ENCODE peak calls at places on chromosomes 12 and 14, in six cellular contexts. U is stimulated activated CD8-positive, alpha-beta memory T cell treated with anti-CD3 and anti-CD28 coated beads, Interleukin-15, amount 100 ng/mL, for 24 hours; X is T-helper 9 cell; N is heart left ventricle; C is esophagus squamous epithelium; T is C1 segment of cervical spinal cord. B is an unnamed sample.

GRCh38 chr12:69527506-69528272 is 57.5 kb downstream of the FRS2 start:
- DNase-seq in N (no peak), X (no peak), T (no peak), U (no peak), C (no peak), B (no peak)

GRCh38 chr12:57455374-57456144 is 452 bp downstream of the INHBE start:
- DNase-seq in C (no peak), X (no peak), N (no peak), T (no peak), U (no peak), B (no peak)

GRCh38 chr12:11762723-11763326 is 113.4 kb downstream of the ETV6 start:
- DNase-seq in N (no peak), U (no peak), T (no peak), X (no peak), C (no peak), B (no peak)

GRCh38 chr14:99662846-99663245 is 17.9 kb downstream of the HHIPL1 start:
- DNase-seq in X (no peak), C (no peak), N (no peak), U (no peak), T (no peak), B (no peak)

GRCh38 chr14:39988939-39989338 is 556.7 kb upstream of the FBXO33 start:
- DNase-seq in T (no peak), U (no peak), C (no peak), X (no peak), N (no peak), B (peak; percentile 16)

GRCh38 chr14:103480595-103480994 is 42.0 kb downstream of the CKB start:
- DNase-seq in X (no peak), C (no peak), T (no peak), U (no peak), N (no peak), B (peak; percentile 23)

GRCh38 chr12:20508362-20508761 is 140.0 kb downstream of the PDE3A start:
- DNase-seq in U (no peak), T (no peak), X (no peak), C (no peak), N (no peak), B (no peak)

GRCh38 chr14:96060161-96060933 is 21.2 kb downstream of the C14orf132 start:
- DNase-seq in T (no peak), C (no peak), X (no peak), U (no peak), N (no peak), B (no peak)

GRCh38 chr12:10634427-10634826 is 21.0 kb upstream of the MAGOHB start:
- DNase-seq in C (no peak), T (no peak), U (no peak), N (no peak), X (no peak), B (no peak)

GRCh38 chr12:115506822-115507629 is 770.5 kb downstream of the MED13L start:
- DNase-seq in U (no peak), C (no peak), T (no peak), N (no peak), X (no peak), B (no peak)

GRCh38 chr14:67187210-67187609 is 2.0 kb upstream of the GARIN2 start:
- DNase-seq in U (no peak), T (no peak), N (no peak), X (no peak), C (no peak), B (no peak)

GRCh38 chr12:80837342-80837978 is 100.3 kb downstream of the LIN7A start:
- DNase-seq in C (no peak), X (no peak), U (no peak), N (no peak), T (no peak), B (no peak)

GRCh38 chr12:131965073-131965472 is 15.3 kb downstream of the EP400 start:
- DNase-seq in X (no peak), T (no peak), U (no peak), C (no peak), N (no peak), B (no peak)

GRCh38 chr12:49777800-49778748 is 36.7 kb downstream of the TMBIM6 start:
- DNase-seq in T (no peak), N (peak; percentile 63), C (no peak), U (peak; percentile 52), X (peak; percentile 69), B (peak; percentile 74)

GRCh38 chr12:18747960-18748359 is 10.0 kb downstream of the CAPZA3 start:
- DNase-seq in T (no peak), C (no peak), N (no peak), U (no peak), X (no peak), B (no peak)

GRCh38 chr12:32768518-32768917 is 12.8 kb upstream of the YARS2 start:
- DNase-seq in U (no peak), T (no peak), N (no peak), X (no peak), C (no peak), B (no peak)

GRCh38 chr14:76953196-76953945 is 75.1 kb downstream of the IRF2BPL start:
- DNase-seq in C (no peak), T (no peak), N (peak; percentile 80), U (no peak), X (peak; percentile 27), B (peak; percentile 55)

GRCh38 chr14:74492413-74493342 is at the start of gene NPC2:
- DNase-seq in T (no peak), C (no peak), N (no peak), X (no peak), U (no peak), B (no peak)

GRCh38 chr14:96876747-96877146 is 79.6 kb downstream of the VRK1 start:
- DNase-seq in U (no peak), T (no peak), N (no peak), C (no peak), X (no peak), B (no peak)

GRCh38 chr14:77406086-77406485 is 17.2 kb downstream of the NOXRED1 start:
- DNase-seq in N (no peak), U (no peak), T (no peak), X (no peak), C (no peak), B (no peak)